ENCODE peak calls at places on chromosomes 11 and 22, in five cellular contexts. E, Y, S, O and M are unnamed samples.

GRCh38 chr11:45794169-45794568 is 10.8 kb upstream of the SLC35C1 start:
- DNase-seq in O (no peak), S (no peak), E (no peak), Y (peak), M (no peak)

GRCh38 chr22:33515733-33516297 is 404.5 kb downstream of the LARGE1 start:
- DNase-seq in E (no peak), O (no peak), Y (no peak), S (no peak), M (no peak)

GRCh38 chr11:75697906-75698563 is 19.6 kb upstream of the MOGAT2 start:
- DNase-seq in O (no peak), S (no peak), Y (no peak), E (no peak), M (no peak)

GRCh38 chr11:10322830-10323792 is 18.2 kb downstream of the ADM start:
- DNase-seq in S (no peak), Y (no peak), O (peak), E (no peak), M (no peak)

GRCh38 chr11:32426819-32427615 is 8.3 kb downstream of the WT1 start:
- DNase-seq in Y (peak), E (no peak), S (no peak), O (no peak), M (no peak)

GRCh38 chr22:46963672-46964545 is 201.5 kb downstream of the TBC1D22A start:
- DNase-seq in Y (no peak), E (no peak), S (no peak), O (no peak), M (no peak)

GRCh38 chr22:38707346-38707745 is 1.6 kb downstream of the GTPBP1 start:
- DNase-seq in S (no peak), E (no peak), O (peak), Y (no peak), M (no peak)

GRCh38 chr22:25388415-25388814 is 169.0 kb downstream of the CRYBB2 start:
- DNase-seq in O (no peak), Y (no peak), S (no peak), E (no peak), M (no peak)

GRCh38 chr11:128692750-128693578 is 908 bp upstream of the FLI1 start:
- DNase-seq in Y (peak), E (peak), O (peak), S (no peak), M (peak)

GRCh38 chr22:46815896-46816721 is 53.7 kb downstream of the TBC1D22A start:
- DNase-seq in O (peak), S (no peak), E (no peak), Y (no peak), M (peak)

GRCh38 chr22:27800250-27801131 is 1.1 kb downstream of the MN1 start:
- DNase-seq in O (peak), Y (no peak), E (no peak), S (no peak), M (no peak)

GRCh38 chr11:9172394-9172793 is 81.0 kb upstream of the SCUBE2 start:
- DNase-seq in O (peak), E (no peak), S (no peak), Y (no peak), M (no peak)

GRCh38 chr11:92528051-92528450 is 303.4 kb downstream of the FAT3 start:
- DNase-seq in S (peak), Y (no peak), O (peak), E (no peak), M (no peak)

GRCh38 chr11:72451836-72452376 is 17.6 kb upstream of the CLPB start:
- DNase-seq in O (no peak), E (peak), Y (no peak), S (no peak), M (no peak)

GRCh38 chr11:63553759-63554158 is 9.4 kb downstream of the PLAAT2 start:
- DNase-seq in S (no peak), O (no peak), E (no peak), Y (no peak), M (no peak)

GRCh38 chr11:99020324-99021225 is at the start of gene CNTN5:
- DNase-seq in O (peak), Y (peak), E (no peak), S (no peak), M (peak)

GRCh38 chr22:24819941-24820461 is 14.0 kb downstream of the SGSM1 start:
- DNase-seq in O (no peak), E (peak), Y (no peak), S (no peak), M (no peak)

GRCh38 chr22:27919943-27920755 is 1.1 kb upstream of the PITPNB start:
- DNase-seq in O (peak), Y (peak), E (no peak), S (no peak), M (no peak)

GRCh38 chr11:14537134-14537599 is 17.0 kb upstream of the PSMA1 start:
- DNase-seq in Y (no peak), O (peak), S (no peak), E (no peak), M (no peak)

GRCh38 chr22:40237241-40237640 is 59.5 kb downstream of the TNRC6B start:
- DNase-seq in Y (no peak), S (no peak), E (no peak), O (no peak), M (no peak)

GRCh38 chr11:62005231-62005661 is 37.8 kb upstream of the FTH1 start:
- DNase-seq in Y (no peak), S (no peak), O (no peak), E (no peak), M (no peak)

GRCh38 chr11:133547808-133548494 is 15.7 kb upstream of the OPCML start:
- DNase-seq in E (no peak), Y (no peak), S (no peak), O (no peak), M (no peak)